ENCODE peak calls at places on chromosomes 13 and 19, in seven cellular contexts. R is A549, O is IMR-90, G is SK-N-SH, Z is K562, M is H1, W is HepG2. E is an unnamed sample.

GRCh38 chr19:35224681-35225604 is 3.6 kb downstream of the FAM187B start:
- DNase-seq in R (no peak), O (no peak), G (no peak), Z (peak), M (no peak), W (no peak), E (no peak)

GRCh38 chr13:34738251-34739170 is 203.6 kb upstream of the NBEA start:
- DNase-seq in R (no peak), O (no peak), G (no peak), Z (no peak), M (no peak), W (no peak), E (no peak)

GRCh38 chr13:101157261-101157660 is 259.0 kb downstream of the NALCN start:
- DNase-seq in R (no peak), O (no peak), G (no peak), Z (no peak), M (no peak), W (no peak), E (no peak)

GRCh38 chr13:106507560-106508274 is 27.7 kb downstream of the EFNB2 start:
- DNase-seq in R (no peak), O (peak), G (no peak), Z (no peak), M (no peak), W (peak), E (no peak)

GRCh38 chr19:38670921-38671398 is 23.5 kb downstream of the ACTN4 start:
- DNase-seq in R (no peak), O (no peak), G (no peak), Z (no peak), M (no peak), W (peak), E (no peak)

GRCh38 chr13:112972867-112973576 is 4.0 kb downstream of the MCF2L start:
- DNase-seq in R (no peak), O (no peak), G (no peak), Z (no peak), M (no peak), W (no peak), E (no peak)

GRCh38 chr19:38004505-38005223 is 97.7 kb downstream of the SIPA1L3 start:
- DNase-seq in R (peak), O (peak), G (peak), Z (peak), M (no peak), W (peak), E (peak)

GRCh38 chr19:39112338-39112890 is 13.2 kb upstream of the PAK4 start:
- DNase-seq in R (peak), O (no peak), G (no peak), Z (no peak), M (no peak), W (no peak), E (no peak)

GRCh38 chr19:50465986-50466771 is 10.1 kb upstream of the EMC10 start:
- DNase-seq in R (peak), O (no peak), G (peak), Z (peak), M (no peak), W (peak), E (no peak)

GRCh38 chr19:12952488-12953455 is 4.3 kb downstream of the GADD45GIP1 start:
- DNase-seq in R (no peak), O (peak), G (peak), Z (peak), M (no peak), W (no peak), E (no peak)

GRCh38 chr13:110685305-110685704 is 20.6 kb downstream of the CARS2 start:
- DNase-seq in R (no peak), O (peak), G (no peak), Z (no peak), M (no peak), W (no peak), E (no peak)

DNA sequence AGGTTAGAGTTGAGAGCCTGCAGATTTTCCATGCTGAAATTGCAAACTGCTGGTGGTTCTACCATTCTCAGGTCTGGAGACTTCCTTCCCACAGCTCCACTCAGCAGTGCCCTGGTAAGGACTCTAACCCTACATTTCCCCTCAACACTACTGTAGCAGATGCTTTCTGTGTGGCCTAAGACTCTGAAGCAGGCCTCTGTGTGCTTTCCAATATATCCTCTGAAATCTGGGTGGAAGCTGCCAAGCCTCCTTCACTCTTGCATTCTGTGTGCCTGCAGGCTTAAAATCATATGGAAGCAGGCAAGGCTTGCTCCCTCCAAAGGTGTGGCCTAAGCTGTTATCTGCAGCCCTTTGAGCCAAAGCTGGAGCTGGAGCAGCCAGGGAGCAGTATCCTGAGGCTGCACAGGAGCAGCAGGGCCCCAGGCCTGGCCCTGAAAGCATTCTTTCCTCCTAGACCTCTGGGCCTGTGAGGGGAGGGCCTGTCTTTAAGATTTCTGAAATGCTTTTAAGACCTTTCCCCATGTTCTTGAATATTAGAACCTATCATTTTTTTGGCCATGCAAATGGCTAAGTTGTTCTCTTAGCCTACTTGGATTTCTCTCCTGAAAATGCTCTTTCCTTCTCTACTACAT is 134.1 kb upstream of the TSHZ3 start:
- DNase-seq in R (no peak), O (no peak), G (no peak), Z (no peak), M (no peak), W (no peak), E (no peak)
- TF ChIP-seq RFX5 in R (no peak), O (no peak), G (no peak), Z (no peak), M (no peak), W (no peak), E (no peak)

GRCh38 chr13:73467103-73467502 is 408.3 kb downstream of the KLF5 start:
- DNase-seq in R (no peak), O (peak), G (no peak), Z (no peak), M (no peak), W (no peak), E (no peak)

GRCh38 chr13:73462241-73462640 is 403.4 kb downstream of the KLF5 start:
- DNase-seq in R (no peak), O (peak), G (no peak), Z (no peak), M (no peak), W (no peak), E (no peak)

GRCh38 chr13:73466561-73466960 is 407.8 kb downstream of the KLF5 start:
- DNase-seq in R (no peak), O (no peak), G (no peak), Z (no peak), M (no peak), W (no peak), E (no peak)

GRCh38 chr13:73464758-73465628 is 406.2 kb downstream of the KLF5 start:
- DNase-seq in R (no peak), O (no peak), G (no peak), Z (peak), M (no peak), W (no peak), E (no peak)

GRCh38 chr13:73465629-73465974 is 406.8 kb downstream of the KLF5 start:
- DNase-seq in R (peak), O (peak), G (no peak), Z (no peak), M (no peak), W (no peak), E (no peak)
- TF ChIP-seq RFX5 in R (no peak), O (no peak), G (no peak), Z (no peak), M (no peak), W (no peak), E (no peak)

GRCh38 chr19:47019431-47020041 is at the start of gene NPAS1:
- DNase-seq in R (no peak), O (no peak), G (peak), Z (peak), M (no peak), W (no peak), E (no peak)
- TF ChIP-seq RFX5 in R (no peak), O (no peak), G (no peak), Z (no peak), M (no peak), W (no peak), E (no peak)

GRCh38 chr19:5050016-5050656 is 81.2 kb downstream of the KDM4B start:
- DNase-seq in R (no peak), O (no peak), G (no peak), Z (no peak), M (no peak), W (no peak), E (no peak)

GRCh38 chr19:5048091-5048726 is 79.3 kb downstream of the KDM4B start:
- DNase-seq in R (peak), O (peak), G (peak), Z (peak), M (peak), W (peak), E (no peak)

GRCh38 chr19:5047251-5047935 is 78.5 kb downstream of the KDM4B start:
- DNase-seq in R (no peak), O (no peak), G (no peak), Z (no peak), M (no peak), W (no peak), E (no peak)

GRCh38 chr19:5049561-5049960 is 80.6 kb downstream of the KDM4B start:
- DNase-seq in R (no peak), O (no peak), G (no peak), Z (no peak), M (no peak), W (no peak), E (no peak)

GRCh38 chr19:5048727-5049553 is 80.0 kb downstream of the KDM4B start:
- DNase-seq in R (peak), O (peak), G (peak), Z (no peak), M (no peak), W (no peak), E (no peak)
- TF ChIP-seq RFX5 in R (no peak), O (no peak), G (no peak), Z (no peak), M (no peak), W (no peak), E (no peak)

GRCh38 chr13:43258771-43259170 is 235.4 kb downstream of the DNAJC15 start:
- DNase-seq in R (no peak), O (no peak), G (no peak), Z (no peak), M (no peak), W (no peak), E (no peak)
- TF ChIP-seq RFX5 in R (no peak), O (no peak), G (no peak), Z (no peak), M (no peak), W (no peak), E (no peak)

DNA sequence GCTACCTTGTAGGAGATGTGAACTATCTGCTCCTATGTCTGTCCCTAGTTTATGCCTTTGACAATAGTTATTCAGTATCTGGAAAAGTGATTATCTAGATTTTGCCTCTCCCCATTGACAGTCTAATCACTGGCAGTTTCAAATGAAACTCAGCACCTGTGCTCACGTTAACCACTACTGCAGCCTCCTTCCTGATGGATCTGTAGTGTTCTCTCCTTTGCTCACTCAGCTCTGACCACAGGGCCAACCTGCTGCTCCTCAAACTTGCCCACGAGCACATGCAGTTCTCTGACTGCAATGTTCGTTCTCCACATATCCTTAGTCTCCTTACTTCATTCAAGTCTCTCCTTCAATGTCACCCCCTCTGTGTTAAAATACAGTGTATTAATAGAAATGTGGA is 230.1 kb downstream of the NHLRC3 start:
- DNase-seq in R (no peak), O (no peak), G (no peak), Z (no peak), M (no peak), W (no peak), E (no peak)
- TF ChIP-seq RFX5 in R (no peak), O (no peak), G (no peak), Z (no peak), M (no peak), W (no peak), E (no peak)

E was measured in GM12878.